ENCODE peak calls at places on chromosomes 3 and 15, in seven cellular contexts. Q is Right ventricle myocardium superior, O is HuH-7, K is endothelial cell, F is AG08395, P is hippocampal formation, R is frontal cortex. X is an unnamed sample.
A peak's percentile ranks its signal among the peaks of the same experiment; 100 is the strongest.

GRCh38 chr3:69328903-69329302 is 57.0 kb downstream of the FRMD4B start:
- DNase-seq in Q (no peak), O (no peak), K (no peak), F (no peak), P (no peak), R (no peak), X (no peak)

GRCh38 chr3:161273589-161274218 is 52.6 kb downstream of the NMD3 start:
- DNase-seq in Q (no peak), O (no peak), K (peak; percentile 24), F (no peak), P (no peak), R (no peak), X (no peak)

GRCh38 chr3:53551324-53551723 is 56.9 kb downstream of the CACNA1D start:
- DNase-seq in Q (no peak), O (no peak), K (no peak), F (no peak), P (no peak), R (no peak), X (no peak)

GRCh38 chr15:39591141-39591895 is 10.4 kb downstream of the THBS1 start:
- DNase-seq in Q (no peak), O (no peak), K (no peak), F (no peak), P (no peak), R (no peak), X (no peak)

GRCh38 chr3:194871143-194871863 is 185.6 kb downstream of the FAM43A start:
- DNase-seq in Q (peak; percentile 76), O (peak; percentile 35), K (peak; percentile 16), F (peak; percentile 90), P (no peak), R (no peak), X (peak; percentile 71)

GRCh38 chr3:42264399-42265058 is 1.5 kb downstream of the CCK start:
- DNase-seq in Q (peak; percentile 53), O (no peak), K (no peak), F (peak; percentile 12), P (peak; percentile 38), R (peak; percentile 56), X (no peak)

GRCh38 chr3:149971403-149972075 is 844 bp upstream of the PFN2 start:
- DNase-seq in Q (peak; percentile 69), O (peak; percentile 41), K (no peak), F (peak; percentile 49), P (peak; percentile 57), R (peak; percentile 43), X (no peak)

GRCh38 chr15:26069204-26069603 is 206.1 kb upstream of the ATP10A start:
- DNase-seq in Q (no peak), O (no peak), K (no peak), F (no peak), P (no peak), R (no peak), X (no peak)

X was measured in COLO829.